ENCODE peak calls at places on chromosomes 3 and 15, in six cellular contexts. Y is A549, N is body of pancreas, U is ovary, J is uterus, A is H54. H is an unnamed sample.
A peak's percentile ranks its signal among the peaks of the same experiment; 100 is the strongest.

GRCh38 chr3:184601576-184602405 is 40.2 kb downstream of the EPHB3 start:
- DNase-seq in Y (no peak), N (no peak), U (peak; percentile 37), J (no peak), A (no peak), H (no peak)

GRCh38 chr15:101355678-101356464 is 60.8 kb upstream of the SNRPA1 start:
- DNase-seq in Y (no peak), N (no peak), U (no peak), J (no peak), A (no peak), H (no peak)

GRCh38 chr3:177744873-177745646 is 547.8 kb upstream of the TBL1XR1 start:
- DNase-seq in Y (no peak), N (no peak), U (no peak), J (no peak), A (no peak), H (peak; percentile 41)

GRCh38 chr3:119601154-119601553 is 3.5 kb downstream of the PLA1A start:
- DNase-seq in Y (no peak), N (no peak), U (no peak), J (no peak), A (no peak), H (no peak)

GRCh38 chr15:83206387-83206970 is 1.1 kb downstream of the HDGFL3 start:
- DNase-seq in Y (peak; percentile 32), N (no peak), U (no peak), J (no peak), A (no peak), H (no peak)

GRCh38 chr15:67196672-67197363 is 57.6 kb downstream of the AAGAB start:
- DNase-seq in Y (peak; percentile 64), N (no peak), U (no peak), J (peak; percentile 67), A (peak; percentile 40), H (no peak)

GRCh38 chr3:79367803-79368202 is 400.0 kb downstream of the ROBO1 start:
- DNase-seq in Y (no peak), N (no peak), U (no peak), J (no peak), A (no peak), H (no peak)

GRCh38 chr3:98114264-98114663 is 16.3 kb upstream of the OR5H1 start:
- DNase-seq in Y (peak; percentile 8), N (no peak), U (no peak), J (no peak), A (no peak), H (no peak)

GRCh38 chr3:53842436-53843194 is 3.6 kb downstream of the CHDH start:
- DNase-seq in Y (peak; percentile 48), N (peak; percentile 96), U (no peak), J (peak; percentile 62), A (no peak), H (no peak)

GRCh38 chr3:34132069-34132677 is 333.7 kb downstream of the PDCD6IP start:
- DNase-seq in Y (no peak), N (peak; percentile 14), U (no peak), J (no peak), A (no peak), H (no peak)

GRCh38 chr3:155217591-155217990 is 75.9 kb downstream of the STRIT1 start:
- DNase-seq in Y (no peak), N (no peak), U (no peak), J (no peak), A (no peak), H (no peak)

GRCh38 chr3:71579934-71580318 is 3.6 kb downstream of the FOXP1 start:
- DNase-seq in Y (peak; percentile 14), N (peak; percentile 55), U (no peak), J (peak; percentile 29), A (no peak), H (peak; percentile 82)

GRCh38 chr3:125039041-125039896 is 16.5 kb downstream of the HEG1 start:
- DNase-seq in Y (no peak), N (no peak), U (no peak), J (no peak), A (no peak), H (no peak)

GRCh38 chr3:97821413-97821809 is 400 bp upstream of the CRYBG3 start:
- DNase-seq in Y (no peak), N (peak; percentile 48), U (peak; percentile 52), J (peak; percentile 43), A (no peak), H (no peak)

GRCh38 chr3:73365756-73366397 is 258.9 kb downstream of the PDZRN3 start:
- DNase-seq in Y (no peak), N (peak; percentile 40), U (peak; percentile 80), J (peak; percentile 87), A (no peak), H (no peak)

GRCh38 chr3:151305081-151305777 is 11.4 kb downstream of the GPR87 start:
- DNase-seq in Y (peak; percentile 82), N (peak; percentile 38), U (no peak), J (peak; percentile 38), A (peak; percentile 57), H (no peak)

GRCh38 chr3:157369712-157370447 is 66.8 kb upstream of the PTX3 start:
- DNase-seq in Y (peak; percentile 26), N (peak; percentile 70), U (no peak), J (no peak), A (no peak), H (no peak)

GRCh38 chr3:133933097-133934024 is 37.7 kb upstream of the RAB6B start:
- DNase-seq in Y (no peak), N (no peak), U (no peak), J (no peak), A (no peak), H (no peak)

GRCh38 chr3:142180761-142181362 is 31.5 kb upstream of the TFDP2 start:
- DNase-seq in Y (peak; percentile 38), N (peak; percentile 12), U (peak; percentile 54), J (peak; percentile 34), A (peak; percentile 5), H (peak; percentile 52)

GRCh38 chr3:53464424-53464823 is 30.0 kb upstream of the CACNA1D start:
- DNase-seq in Y (peak; percentile 34), N (peak; percentile 52), U (no peak), J (no peak), A (no peak), H (no peak)

GRCh38 chr3:159867372-159867771 is 121.3 kb upstream of the IL12A start:
- DNase-seq in Y (no peak), N (no peak), U (no peak), J (no peak), A (no peak), H (no peak)

GRCh38 chr15:68054658-68055223 is 626 bp downstream of the PIAS1 start:
- DNase-seq in Y (peak; percentile 42), N (peak; percentile 65), U (peak; percentile 52), J (peak; percentile 51), A (peak; percentile 22), H (peak; percentile 80)

GRCh38 chr15:69096197-69096596 is 64.2 kb upstream of the GLCE start:
- DNase-seq in Y (no peak), N (no peak), U (no peak), J (no peak), A (no peak), H (no peak)

GRCh38 chr3:149967067-149967685 is 3.5 kb downstream of the PFN2 start:
- DNase-seq in Y (peak; percentile 55), N (no peak), U (no peak), J (no peak), A (no peak), H (peak; percentile 49)

DNA sequence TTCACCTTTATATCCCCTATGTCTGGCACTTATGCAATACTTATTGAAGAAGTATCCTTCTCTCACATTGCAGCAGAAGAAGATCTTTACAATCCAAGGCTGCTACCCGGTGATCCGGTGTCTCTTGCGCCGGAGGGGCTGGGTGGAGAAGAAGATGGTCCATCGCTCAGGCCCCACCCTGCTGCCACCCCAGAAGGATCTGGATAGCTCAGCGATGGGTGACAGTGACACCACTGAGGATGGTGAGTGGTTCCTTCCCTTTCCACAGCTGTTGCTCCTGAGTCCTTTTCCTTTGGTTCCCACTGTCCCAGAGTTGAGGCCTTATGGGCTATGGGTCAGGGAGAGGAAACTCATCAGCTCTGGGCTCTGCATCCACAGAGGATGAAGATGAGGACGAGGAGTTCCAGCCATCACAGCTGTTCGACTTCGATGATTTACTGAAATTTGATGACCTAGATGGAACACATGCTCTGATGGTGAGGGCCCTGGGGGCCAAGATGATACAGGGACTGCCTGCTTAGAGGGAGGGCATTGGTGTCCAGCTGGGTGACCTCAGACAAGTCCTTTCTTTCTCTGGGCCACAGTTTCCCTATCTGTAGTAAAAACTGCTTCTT is 2.9 kb downstream of the TTLL3 start:
- DNase-seq in Y (no peak), N (no peak), U (no peak), J (no peak), A (no peak), H (no peak)
- TF ChIP-seq POLR2A in Y (no peak), N (no peak), U (no peak), J (no peak), A (no peak), H (no peak)

GRCh38 chr15:98812711-98813441 is 164.5 kb downstream of the IGF1R start:
- DNase-seq in Y (no peak), N (peak; percentile 35), U (no peak), J (no peak), A (no peak), H (no peak)

GRCh38 chr15:98807262-98807661 is 158.9 kb downstream of the IGF1R start:
- DNase-seq in Y (no peak), N (no peak), U (no peak), J (no peak), A (no peak), H (peak; percentile 59)

GRCh38 chr15:98806275-98806895 is 158.0 kb downstream of the IGF1R start:
- DNase-seq in Y (no peak), N (no peak), U (no peak), J (no peak), A (no peak), H (no peak)

GRCh38 chr15:98805434-98806274 is 157.3 kb downstream of the IGF1R start:
- DNase-seq in Y (peak; percentile 61), N (no peak), U (no peak), J (no peak), A (no peak), H (peak; percentile 55)

GRCh38 chr15:98809273-98809672 is 160.9 kb downstream of the IGF1R start:
- DNase-seq in Y (no peak), N (peak; percentile 60), U (no peak), J (no peak), A (no peak), H (no peak)
- TF ChIP-seq POLR2A in Y (no peak), N (no peak), U (no peak), J (no peak), A (no peak), H (no peak)

GRCh38 chr3:57952208-57952631 is 56.0 kb upstream of the FLNB start:
- DNase-seq in Y (peak; percentile 87), N (peak; percentile 28), U (peak; percentile 51), J (peak; percentile 91), A (no peak), H (no peak)
- TF ChIP-seq POLR2A in Y (no peak), N (no peak), U (no peak), J (peak; percentile 48), A (peak; percentile 50), H (no peak)

DNA sequence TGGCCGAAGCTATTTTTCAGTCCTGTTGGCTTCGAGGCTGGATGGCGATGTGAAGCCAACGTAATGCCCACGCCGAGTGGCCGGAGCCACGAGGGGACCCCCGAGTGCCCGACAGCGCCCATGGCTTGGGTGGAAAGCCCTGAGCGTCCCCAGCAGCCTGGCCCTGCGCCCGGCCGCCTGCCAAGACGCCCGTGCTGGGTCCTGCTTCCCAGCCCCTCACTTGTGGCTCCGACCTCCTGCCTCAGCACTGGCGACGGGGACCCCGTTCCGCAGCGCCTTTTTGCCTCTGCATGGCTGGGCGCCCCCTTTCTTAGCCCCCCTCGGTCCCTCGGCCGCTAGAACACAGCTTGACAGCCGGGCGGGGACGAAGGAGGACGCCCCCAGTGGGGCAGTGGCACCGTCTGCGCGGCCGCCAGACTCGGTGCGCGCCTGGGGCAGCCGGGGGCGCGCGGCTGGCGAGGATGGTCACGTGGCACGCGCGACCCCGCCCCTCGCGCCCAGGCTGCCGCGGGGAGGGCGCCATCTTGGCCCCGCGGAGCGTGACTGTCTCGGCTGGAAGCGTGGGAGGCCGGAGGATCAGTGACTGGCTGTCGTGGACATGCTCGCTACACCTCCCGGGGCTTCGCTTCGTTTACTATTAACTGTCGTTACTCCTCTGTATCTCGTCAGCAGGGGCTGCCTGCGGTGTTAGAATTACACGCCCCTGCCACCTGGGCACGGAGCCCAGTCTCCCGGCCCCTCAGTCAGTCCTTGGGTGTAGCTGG is 626 bp upstream of the GPR176 start:
- DNase-seq in Y (peak; percentile 66), N (peak; percentile 70), U (peak; percentile 76), J (peak; percentile 71), A (peak; percentile 70), H (no peak)
- TF ChIP-seq POLR2A in Y (peak; percentile 85), N (peak; percentile 51), U (peak; percentile 47), J (peak; percentile 50), A (peak; percentile 82), H (no peak)

H was measured in NB4.